ENCODE peak calls at places on chromosomes 6 and 20, in four cellular contexts. P is H1, V is HepG2, H is K562. E is an unnamed sample.

GRCh38 chr20:41078329-41078728 is 49.7 kb downstream of the TOP1 start:
- DNase-seq in P (no peak), H (peak), V (peak), E (no peak)

GRCh38 chr6:25883991-25884390 is 9.9 kb upstream of the SLC17A3 start:
- DNase-seq in H (no peak), V (peak), P (no peak), E (no peak)

GRCh38 chr6:24936641-24937317 is 1.0 kb upstream of the RIPOR2 start:
- DNase-seq in P (no peak), V (no peak), H (no peak), E (no peak)

GRCh38 chr6:41283597-41283996 is 2.9 kb downstream of the TREM1 start:
- DNase-seq in P (no peak), H (no peak), V (no peak), E (no peak)

GRCh38 chr6:106886444-106886843 is 88.1 kb downstream of the CD24 start:
- DNase-seq in H (no peak), P (no peak), V (no peak), E (no peak)

GRCh38 chr6:26339612-26340011 is 25.4 kb upstream of the BTN3A2 start:
- DNase-seq in H (no peak), P (no peak), V (no peak), E (no peak)

GRCh38 chr6:142913511-142914047 is 31.4 kb downstream of the HIVEP2 start:
- DNase-seq in V (no peak), P (no peak), H (no peak), E (no peak)

GRCh38 chr6:55925292-55925691 is 49.9 kb upstream of the BMP5 start:
- DNase-seq in V (no peak), H (no peak), P (no peak), E (peak)

GRCh38 chr20:32036716-32037355 is 15.2 kb upstream of the HCK start:
- DNase-seq in V (no peak), P (no peak), H (no peak), E (no peak)

GRCh38 chr6:40325041-40325440 is 262.1 kb downstream of the LRFN2 start:
- DNase-seq in H (no peak), V (no peak), P (no peak), E (no peak)

GRCh38 chr6:347951-348859 is 43.3 kb upstream of the IRF4 start:
- DNase-seq in V (no peak), H (no peak), P (no peak), E (no peak)

GRCh38 chr6:11368760-11369159 is 136.3 kb upstream of the NEDD9 start:
- DNase-seq in H (no peak), V (no peak), P (no peak), E (no peak)

GRCh38 chr6:132931937-132932336 is 117.6 kb downstream of the RPS12 start:
- DNase-seq in H (no peak), P (no peak), V (no peak), E (no peak)

GRCh38 chr6:42269553-42269952 is 51.9 kb upstream of the MRPS10 start:
- DNase-seq in P (no peak), H (no peak), V (no peak), E (no peak)

GRCh38 chr6:133609404-133610270 is 279.3 kb upstream of the TCF21 start:
- DNase-seq in V (peak), H (peak), P (no peak), E (peak)

GRCh38 chr6:7725849-7726415 is at the start of gene BMP6:
- DNase-seq in H (peak), P (peak), V (peak), E (peak)

GRCh38 chr20:17584684-17585083 is 14.8 kb downstream of the DSTN start:
- DNase-seq in V (no peak), P (no peak), H (no peak), E (no peak)

GRCh38 chr6:160427312-160428068 is 79.3 kb downstream of the SLC22A3 start:
- DNase-seq in P (no peak), V (no peak), H (no peak), E (no peak)

GRCh38 chr6:13453771-13454251 is 33.6 kb downstream of the GFOD1 start:
- DNase-seq in P (no peak), H (no peak), V (no peak), E (peak)

GRCh38 chr6:159646731-159647130 is 46.3 kb downstream of the SOD2 start:
- DNase-seq in H (no peak), V (no peak), P (no peak), E (no peak)

GRCh38 chr20:7989379-7989778 is 30.2 kb downstream of the TMX4 start:
- DNase-seq in V (no peak), P (no peak), H (no peak), E (no peak)

GRCh38 chr20:64040231-64041039 is 4.5 kb downstream of the C20orf204 start:
- DNase-seq in P (no peak), H (no peak), V (no peak), E (no peak)

GRCh38 chr6:44446626-44447297 is 59.3 kb downstream of the CDC5L start:
- DNase-seq in P (no peak), H (no peak), V (peak), E (no peak)

GRCh38 chr20:20386192-20386591 is 18.3 kb downstream of the INSM1 start:
- DNase-seq in V (no peak), H (no peak), P (no peak), E (no peak)

GRCh38 chr6:78995946-78996345 is 82.1 kb downstream of the PHIP start:
- DNase-seq in V (no peak), P (no peak), H (peak), E (no peak)

GRCh38 chr6:55941713-55942112 is 66.3 kb upstream of the BMP5 start:
- DNase-seq in P (no peak), H (no peak), V (no peak), E (no peak)

DNA sequence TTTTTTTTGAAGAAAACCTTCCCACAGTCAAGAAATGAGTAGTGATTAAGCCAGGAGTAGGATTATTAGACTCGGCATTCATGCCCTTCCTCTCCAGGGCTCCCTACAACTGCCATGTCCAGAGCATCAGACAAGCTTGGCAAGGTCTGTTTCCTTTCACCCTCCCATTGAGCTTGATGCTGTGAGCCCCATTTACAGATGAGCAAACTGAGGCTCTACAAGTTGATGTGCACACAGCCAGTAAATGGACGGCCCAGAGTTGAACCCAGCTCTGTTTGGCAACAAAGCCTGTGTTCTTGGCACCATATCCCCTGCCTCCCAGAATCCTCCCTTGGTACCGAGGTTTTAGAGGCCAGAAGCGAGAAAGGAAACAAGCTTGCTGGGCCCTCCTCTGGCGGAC is 22.8 kb upstream of the NFATC2 start:
- DNase-seq in V (no peak), P (no peak), H (no peak), E (no peak)
- H3K9ac ChIP-seq in V (no peak), P (no peak), H (no peak), E (no peak)

DNA sequence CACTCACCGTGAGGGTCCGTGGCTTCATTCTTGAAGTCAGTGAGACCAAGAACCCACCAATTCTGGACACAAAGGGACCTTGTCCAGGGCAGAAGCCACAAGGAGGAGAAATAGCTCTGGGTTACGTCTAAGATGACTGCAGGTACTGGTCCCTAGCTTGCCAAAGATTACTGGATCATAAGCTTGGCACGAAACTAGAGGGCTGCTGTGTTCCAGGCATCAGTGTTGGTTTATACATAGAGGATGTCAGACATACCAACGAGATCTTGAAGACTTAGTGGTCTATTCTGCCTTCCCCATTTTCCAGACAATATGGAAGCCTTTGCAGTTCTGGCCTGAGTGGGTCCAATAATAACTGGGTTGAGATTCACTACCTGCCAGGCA is 175.7 kb downstream of the TBX18 start:
- DNase-seq in V (no peak), H (no peak), P (no peak), E (no peak)
- TF ChIP-seq FOSL1 in V (no peak), H (no peak), P (no peak), E (no peak)

GRCh38 chr20:62004614-62005013 is 61.1 kb downstream of the TAF4 start:
- DNase-seq in P (no peak), V (no peak), H (no peak), E (no peak)

GRCh38 chr20:62003567-62004405 is 61.9 kb downstream of the TAF4 start:
- DNase-seq in H (no peak), P (no peak), V (no peak), E (no peak)

GRCh38 chr20:62001178-62001715 is 64.4 kb downstream of the TAF4 start:
- DNase-seq in V (no peak), P (no peak), H (no peak), E (no peak)

GRCh38 chr20:62006482-62006881 is 59.2 kb downstream of the TAF4 start:
- DNase-seq in P (no peak), V (no peak), H (no peak), E (no peak)

GRCh38 chr20:62002882-62003480 is 62.7 kb downstream of the TAF4 start:
- DNase-seq in H (no peak), V (peak), P (no peak), E (no peak)
- H3K9ac ChIP-seq in H (no peak), V (no peak), P (no peak), E (no peak)

GRCh38 chr20:46674253-46675083 is 14.8 kb downstream of the TP53RK start:
- DNase-seq in P (no peak), H (no peak), V (peak), E (no peak)
- TF ChIP-seq FOSL1 in P (no peak), H (no peak), V (no peak), E (no peak)

GRCh38 chr6:135148889-135149288 is 32.2 kb upstream of the MYB start:
- DNase-seq in P (no peak), H (peak), V (no peak), E (no peak)

GRCh38 chr6:135144678-135145508 is 36.2 kb upstream of the MYB start:
- DNase-seq in H (peak), V (peak), P (no peak), E (peak)

GRCh38 chr6:135145509-135145865 is 35.6 kb upstream of the MYB start:
- DNase-seq in P (no peak), V (no peak), H (no peak), E (no peak)

GRCh38 chr6:135147637-135148592 is 33.2 kb upstream of the MYB start:
- DNase-seq in V (no peak), H (peak), P (no peak), E (no peak)

GRCh38 chr6:135146160-135146920 is 34.8 kb upstream of the MYB start:
- DNase-seq in H (peak), V (no peak), P (no peak), E (no peak)
- H3K9ac ChIP-seq in H (peak), V (no peak), P (no peak), E (no peak)

DNA sequence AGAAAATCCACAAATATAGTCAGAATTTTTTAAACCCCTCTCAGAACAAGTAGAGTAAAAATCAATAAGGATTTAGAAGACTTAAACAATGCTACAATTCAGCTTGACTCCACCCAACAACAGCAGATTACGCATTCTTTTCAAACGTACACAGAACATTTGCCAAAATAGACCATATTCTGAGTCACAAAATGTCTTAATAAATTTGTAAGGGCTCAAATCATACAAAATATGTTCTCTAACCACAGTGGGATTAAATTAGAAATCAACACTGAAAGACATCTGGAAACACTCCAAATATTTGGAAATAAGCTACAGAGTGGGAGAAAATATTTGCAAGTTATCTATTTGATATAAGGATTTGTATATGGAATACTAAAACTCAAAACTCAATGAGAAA is 164.2 kb upstream of the AKAP12 start:
- DNase-seq in H (no peak), P (no peak), V (no peak), E (no peak)
- TF ChIP-seq FOSL1 in H (no peak), P (no peak), V (no peak), E (no peak)

GRCh38 chr6:34103321-34103720 is 42.6 kb downstream of the GRM4 start:
- DNase-seq in P (no peak), H (peak), V (no peak), E (no peak)

GRCh38 chr6:34102099-34102656 is 43.7 kb downstream of the GRM4 start:
- DNase-seq in P (no peak), H (no peak), V (no peak), E (no peak)

GRCh38 chr6:34104186-34104585 is 41.7 kb downstream of the GRM4 start:
- DNase-seq in H (no peak), P (no peak), V (no peak), E (no peak)

GRCh38 chr6:34100788-34101187 is 45.1 kb downstream of the GRM4 start:
- DNase-seq in H (no peak), V (no peak), P (no peak), E (no peak)

DNA sequence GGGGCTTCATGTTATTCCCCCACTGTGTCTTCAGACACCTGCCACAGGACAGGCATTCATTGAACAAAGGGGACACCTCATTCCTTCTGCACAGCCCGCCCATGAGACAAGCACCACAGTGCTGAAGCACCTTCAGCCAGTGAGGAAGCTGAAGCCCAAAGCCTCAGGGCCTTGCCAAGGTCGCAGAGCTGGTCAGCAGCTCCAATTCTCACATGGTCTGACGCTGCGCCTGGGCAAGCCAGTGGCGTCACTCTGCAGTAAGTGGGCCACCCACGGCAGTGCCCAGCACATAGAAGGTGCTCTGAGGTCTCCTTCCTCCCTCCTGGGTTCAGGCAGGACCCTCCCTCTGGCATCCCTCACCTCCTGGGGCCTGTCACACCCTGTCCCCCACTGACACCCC is 43.2 kb downstream of the GRM4 start:
- DNase-seq in P (no peak), H (no peak), V (no peak), E (no peak)
- H3K9ac ChIP-seq in P (no peak), H (no peak), V (no peak), E (no peak)

DNA sequence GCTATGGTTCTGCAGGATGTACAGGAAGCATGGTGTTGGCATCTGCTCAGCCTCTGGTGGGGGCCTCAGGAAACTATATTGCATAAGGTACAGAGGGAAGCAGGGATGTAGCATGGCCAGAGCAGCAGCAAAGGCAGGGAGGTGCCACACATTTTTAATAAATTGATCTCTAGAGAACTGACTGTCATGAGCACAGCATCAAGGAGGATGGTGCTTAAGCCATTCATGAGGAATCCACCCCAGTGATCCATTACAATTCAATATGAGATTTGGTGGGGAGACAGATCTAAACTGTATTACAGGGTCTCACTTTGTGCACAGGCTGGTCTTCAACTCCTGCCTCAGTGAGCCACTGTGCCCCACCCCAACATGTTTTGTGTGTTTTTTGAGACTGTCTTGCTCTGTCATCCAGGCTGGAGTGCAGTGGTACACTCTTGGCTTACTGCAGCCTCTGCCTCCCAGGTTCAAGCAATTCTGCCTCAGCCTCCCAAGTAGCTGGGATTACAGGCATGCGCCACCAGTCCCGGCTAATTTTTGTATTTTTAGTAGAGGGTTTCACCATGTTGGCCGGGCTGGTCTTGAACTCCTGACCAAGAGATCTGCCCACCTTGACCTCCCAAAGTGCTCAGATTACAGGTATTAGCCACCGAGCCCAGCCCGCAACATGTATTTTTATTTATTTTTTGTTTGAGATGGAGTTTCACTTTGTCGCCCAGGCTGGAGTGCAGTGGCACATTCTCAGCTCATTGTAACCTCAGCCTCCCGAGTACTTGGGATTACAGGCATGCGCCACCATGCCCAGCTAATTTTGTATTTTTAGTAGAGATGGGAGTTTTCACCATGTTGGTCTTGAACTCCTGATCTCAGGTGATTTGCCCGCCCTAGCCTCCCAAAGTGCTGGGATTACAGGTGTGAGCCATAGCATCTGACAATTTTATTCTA is 10.3 kb downstream of the HSPA1B start:
- DNase-seq in H (no peak), P (no peak), V (no peak), E (no peak)
- TF ChIP-seq FOSL1 in H (no peak), P (no peak), V (no peak), E (no peak)